ENCODE peak calls at places on chromosomes 7 and 10, in four cellular contexts. R, X, V and N are unnamed samples.

GRCh38 chr7:157785021-157785441 is 448.2 kb downstream of the DNAJB6 start:
- DNase-seq in R (no peak), X (no peak), V (no peak), N (no peak)

GRCh38 chr7:29318853-29319718 is 124.5 kb downstream of the CHN2 start:
- DNase-seq in R (no peak), X (no peak), V (no peak), N (no peak)

GRCh38 chr10:129387258-129387525 is 79.8 kb upstream of the MGMT start:
- DNase-seq in R (no peak), X (no peak), V (no peak), N (no peak)

GRCh38 chr10:24257588-24257987 is 48.6 kb downstream of the KIAA1217 start:
- DNase-seq in R (no peak), X (no peak), V (no peak), N (no peak)

GRCh38 chr10:119543814-119544642 is 1.5 kb upstream of the RGS10 start:
- DNase-seq in R (no peak), X (no peak), V (no peak), N (peak; percentile 59)

GRCh38 chr10:119313024-119313423 is 105.7 kb downstream of the GRK5 start:
- DNase-seq in R (no peak), X (no peak), V (no peak), N (no peak)

GRCh38 chr10:97499561-97500296 is 1.0 kb downstream of the UBTD1 start:
- DNase-seq in R (no peak), X (no peak), V (peak; percentile 56), N (no peak)

GRCh38 chr7:55020481-55020871 is 1.7 kb downstream of the EGFR start:
- DNase-seq in R (no peak), X (no peak), V (peak; percentile 61), N (no peak)

GRCh38 chr10:130013938-130014733 is 50.1 kb upstream of the EBF3 start:
- DNase-seq in R (no peak), X (no peak), V (no peak), N (no peak)

GRCh38 chr10:30784896-30785605 is 155.5 kb upstream of the LYZL2 start:
- DNase-seq in R (peak; percentile 42), X (no peak), V (peak; percentile 27), N (no peak)